ENCODE peak calls at places on chromosome 4, in five cellular contexts. X is GM04504; A is T-helper 2 cell; J is activated CD4-positive, alpha-beta T cell treated with anti-CD3 and anti-CD28 coated beads for 36 hours; F is EH. H is an unnamed sample.

GRCh38 chr4:6450709-6451108 is 21.7 kb downstream of the PPP2R2C start:
- DNase-seq in A (no peak), X (no peak), F (no peak), J (no peak), H (no peak)

GRCh38 chr4:57136281-57136680 is 26.1 kb upstream of the IGFBP7 start:
- DNase-seq in F (peak; percentile 80), X (no peak), A (no peak), J (no peak), H (no peak)

GRCh38 chr4:181796502-181796901 is 446.7 kb upstream of the TENM3 start:
- DNase-seq in X (no peak), A (no peak), F (no peak), J (no peak), H (no peak)

GRCh38 chr4:183098080-183098722 is 856 bp upstream of the WWC2 start:
- DNase-seq in J (peak; percentile 40), A (no peak), X (peak; percentile 38), F (peak; percentile 75), H (peak; percentile 50)

GRCh38 chr4:4637710-4638109 is 95.9 kb upstream of the STX18 start:
- DNase-seq in A (no peak), F (no peak), X (no peak), J (peak; percentile 47), H (no peak)

GRCh38 chr4:168723020-168723419 is 226.2 kb downstream of the PALLD start:
- DNase-seq in J (no peak), X (no peak), F (peak; percentile 84), A (no peak), H (no peak)

GRCh38 chr4:56681158-56681848 is at the start of gene HOPX:
- DNase-seq in F (no peak), X (no peak), J (peak; percentile 90), A (no peak), H (peak; percentile 37)

GRCh38 chr4:78477276-78477675 is 74.3 kb upstream of the ANXA3 start:
- DNase-seq in F (peak; percentile 74), X (peak; percentile 29), J (no peak), A (no peak), H (no peak)

GRCh38 chr4:42262701-42263490 is 110.4 kb upstream of the BEND4 start:
- DNase-seq in A (no peak), J (no peak), F (no peak), X (no peak), H (no peak)

H was measured in Calu3.